ENCODE peak calls at places on chromosome 18, in seven cellular contexts. One of them, this sample, is unnamed.

GRCh38 chr18:2448565-2449151 is 122.6 kb downstream of the METTL4 start:
- DNase-seq in fibroblast of lung: no peak
- DNase-seq in KG1: no peak
- DNase-seq in NCI-H1694: no peak
- DNase-seq in putamen: no peak
- DNase-seq in SK-N-DZ: no peak
- DNase-seq in neural crest cell: no peak
- DNase-seq in this sample: no peak

GRCh38 chr18:29164020-29164706 is 987.2 kb upstream of the CDH2 start:
- DNase-seq in fibroblast of lung: peak; percentile 93
- DNase-seq in KG1: no peak
- DNase-seq in NCI-H1694: no peak
- DNase-seq in putamen: peak; percentile 58
- DNase-seq in SK-N-DZ: no peak
- DNase-seq in neural crest cell: no peak
- DNase-seq in this sample: no peak

GRCh38 chr18:36496022-36496421 is 198.5 kb downstream of the FHOD3 start:
- DNase-seq in fibroblast of lung: no peak
- DNase-seq in KG1: no peak
- DNase-seq in NCI-H1694: no peak
- DNase-seq in putamen: no peak
- DNase-seq in SK-N-DZ: no peak
- DNase-seq in neural crest cell: no peak
- DNase-seq in this sample: peak; percentile 13

GRCh38 chr18:70419526-70419925 is 130.7 kb downstream of the SOCS6 start:
- DNase-seq in fibroblast of lung: peak; percentile 76
- DNase-seq in KG1: no peak
- DNase-seq in NCI-H1694: no peak
- DNase-seq in putamen: no peak
- DNase-seq in SK-N-DZ: no peak
- DNase-seq in neural crest cell: no peak
- DNase-seq in this sample: peak; percentile 88

GRCh38 chr18:3995476-3996102 is 459.5 kb downstream of the DLGAP1 start:
- DNase-seq in fibroblast of lung: peak; percentile 83
- DNase-seq in KG1: peak; percentile 41
- DNase-seq in NCI-H1694: peak; percentile 79
- DNase-seq in putamen: peak; percentile 29
- DNase-seq in SK-N-DZ: peak; percentile 69
- DNase-seq in neural crest cell: peak; percentile 60
- DNase-seq in this sample: peak; percentile 78

GRCh38 chr18:9802774-9803697 is 82.7 kb upstream of the TXNDC2 start:
- DNase-seq in fibroblast of lung: peak; percentile 48
- DNase-seq in KG1: no peak
- DNase-seq in NCI-H1694: no peak
- DNase-seq in putamen: no peak
- DNase-seq in SK-N-DZ: no peak
- DNase-seq in neural crest cell: no peak
- DNase-seq in this sample: no peak

GRCh38 chr18:23958036-23958435 is 56.5 kb upstream of the TTC39C start:
- DNase-seq in fibroblast of lung: peak; percentile 37
- DNase-seq in KG1: no peak
- DNase-seq in NCI-H1694: no peak
- DNase-seq in putamen: peak; percentile 55
- DNase-seq in SK-N-DZ: no peak
- DNase-seq in neural crest cell: no peak
- DNase-seq in this sample: peak; percentile 51

GRCh38 chr18:52322307-52322706 is 17.7 kb upstream of the DCC start:
- DNase-seq in fibroblast of lung: no peak
- DNase-seq in KG1: no peak
- DNase-seq in NCI-H1694: no peak
- DNase-seq in putamen: no peak
- DNase-seq in SK-N-DZ: no peak
- DNase-seq in neural crest cell: no peak
- DNase-seq in this sample: no peak

GRCh38 chr18:75207298-75208054 is 1.5 kb downstream of the PTGR3 start:
- DNase-seq in fibroblast of lung: peak; percentile 72
- DNase-seq in KG1: no peak
- DNase-seq in NCI-H1694: no peak
- DNase-seq in putamen: no peak
- DNase-seq in SK-N-DZ: no peak
- DNase-seq in neural crest cell: no peak
- DNase-seq in this sample: no peak

GRCh38 chr18:50632895-50633515 is 73.1 kb downstream of the MAPK4 start:
- DNase-seq in fibroblast of lung: no peak
- DNase-seq in KG1: no peak
- DNase-seq in NCI-H1694: no peak
- DNase-seq in putamen: no peak
- DNase-seq in SK-N-DZ: no peak
- DNase-seq in neural crest cell: no peak
- DNase-seq in this sample: no peak

GRCh38 chr18:62537946-62538345 is 15.1 kb downstream of the ZCCHC2 start:
- DNase-seq in fibroblast of lung: no peak
- DNase-seq in KG1: no peak
- DNase-seq in NCI-H1694: no peak
- DNase-seq in putamen: no peak
- DNase-seq in SK-N-DZ: no peak
- DNase-seq in neural crest cell: no peak
- DNase-seq in this sample: no peak

GRCh38 chr18:49175476-49175875 is 224.7 kb upstream of the SMAD7 start:
- DNase-seq in fibroblast of lung: no peak
- DNase-seq in KG1: no peak
- DNase-seq in NCI-H1694: no peak
- DNase-seq in putamen: no peak
- DNase-seq in SK-N-DZ: no peak
- DNase-seq in neural crest cell: no peak
- DNase-seq in this sample: no peak

GRCh38 chr18:56028514-56028913 is 440.5 kb upstream of the TCF4 start:
- DNase-seq in fibroblast of lung: no peak
- DNase-seq in KG1: no peak
- DNase-seq in NCI-H1694: no peak
- DNase-seq in putamen: no peak
- DNase-seq in SK-N-DZ: no peak
- DNase-seq in neural crest cell: no peak
- DNase-seq in this sample: no peak

GRCh38 chr18:45049548-45050307 is 369.0 kb downstream of the SETBP1 start:
- DNase-seq in fibroblast of lung: peak; percentile 45
- DNase-seq in KG1: no peak
- DNase-seq in NCI-H1694: no peak
- DNase-seq in putamen: no peak
- DNase-seq in SK-N-DZ: no peak
- DNase-seq in neural crest cell: no peak
- DNase-seq in this sample: no peak

GRCh38 chr18:7590800-7591560 is 23.9 kb downstream of the PTPRM start:
- DNase-seq in fibroblast of lung: no peak
- DNase-seq in KG1: no peak
- DNase-seq in NCI-H1694: no peak
- DNase-seq in putamen: no peak
- DNase-seq in SK-N-DZ: no peak
- DNase-seq in neural crest cell: no peak
- DNase-seq in this sample: no peak

GRCh38 chr18:9827856-9828793 is 57.6 kb upstream of the TXNDC2 start:
- DNase-seq in fibroblast of lung: peak; percentile 99
- DNase-seq in KG1: peak; percentile 64
- DNase-seq in NCI-H1694: no peak
- DNase-seq in putamen: peak; percentile 34
- DNase-seq in SK-N-DZ: no peak
- DNase-seq in neural crest cell: no peak
- DNase-seq in this sample: peak; percentile 99

GRCh38 chr18:50193796-50194622 is 938 bp downstream of the MYO5B start:
- DNase-seq in fibroblast of lung: no peak
- DNase-seq in KG1: no peak
- DNase-seq in NCI-H1694: no peak
- DNase-seq in putamen: no peak
- DNase-seq in SK-N-DZ: no peak
- DNase-seq in neural crest cell: no peak
- DNase-seq in this sample: peak; percentile 43

GRCh38 chr18:39962546-39962945 is 1992.5 kb upstream of the PIK3C3 start:
- DNase-seq in fibroblast of lung: no peak
- DNase-seq in KG1: no peak
- DNase-seq in NCI-H1694: no peak
- DNase-seq in putamen: no peak
- DNase-seq in SK-N-DZ: no peak
- DNase-seq in neural crest cell: no peak
- DNase-seq in this sample: no peak

GRCh38 chr18:26710460-26711096 is 154.9 kb downstream of the AQP4 start:
- DNase-seq in fibroblast of lung: no peak
- DNase-seq in KG1: no peak
- DNase-seq in NCI-H1694: no peak
- DNase-seq in putamen: no peak
- DNase-seq in SK-N-DZ: no peak
- DNase-seq in neural crest cell: no peak
- DNase-seq in this sample: peak; percentile 8

GRCh38 chr18:40179647-40180175 is 1775.3 kb upstream of the PIK3C3 start:
- DNase-seq in fibroblast of lung: peak; percentile 50
- DNase-seq in KG1: no peak
- DNase-seq in NCI-H1694: no peak
- DNase-seq in putamen: no peak
- DNase-seq in SK-N-DZ: no peak
- DNase-seq in neural crest cell: peak; percentile 5
- DNase-seq in this sample: no peak

GRCh38 chr18:79552696-79553095 is 126.9 kb upstream of the CTDP1 start:
- DNase-seq in fibroblast of lung: no peak
- DNase-seq in KG1: no peak
- DNase-seq in NCI-H1694: no peak
- DNase-seq in putamen: no peak
- DNase-seq in SK-N-DZ: no peak
- DNase-seq in neural crest cell: no peak
- DNase-seq in this sample: no peak

GRCh38 chr18:2425426-2426317 is 145.6 kb downstream of the METTL4 start:
- DNase-seq in fibroblast of lung: peak; percentile 2
- DNase-seq in KG1: no peak
- DNase-seq in NCI-H1694: no peak
- DNase-seq in putamen: no peak
- DNase-seq in SK-N-DZ: no peak
- DNase-seq in neural crest cell: no peak
- DNase-seq in this sample: no peak

GRCh38 chr18:51721388-51721787 is 523.9 kb upstream of the MEX3C start:
- DNase-seq in fibroblast of lung: no peak
- DNase-seq in KG1: no peak
- DNase-seq in NCI-H1694: no peak
- DNase-seq in putamen: no peak
- DNase-seq in SK-N-DZ: no peak
- DNase-seq in neural crest cell: no peak
- DNase-seq in this sample: no peak

GRCh38 chr18:76518543-76519155 is 23.6 kb upstream of the ZNF516 start:
- DNase-seq in fibroblast of lung: peak; percentile 55
- DNase-seq in KG1: no peak
- DNase-seq in NCI-H1694: no peak
- DNase-seq in putamen: peak; percentile 18
- DNase-seq in SK-N-DZ: peak; percentile 38
- DNase-seq in neural crest cell: peak; percentile 49
- DNase-seq in this sample: peak; percentile 65

GRCh38 chr18:79368681-79369080 is 27.0 kb upstream of the NFATC1 start:
- DNase-seq in fibroblast of lung: no peak
- DNase-seq in KG1: peak; percentile 50
- DNase-seq in NCI-H1694: no peak
- DNase-seq in putamen: no peak
- DNase-seq in SK-N-DZ: no peak
- DNase-seq in neural crest cell: no peak
- DNase-seq in this sample: no peak

GRCh38 chr18:59279193-59279592 is 5.9 kb upstream of the RAX start:
- DNase-seq in fibroblast of lung: no peak
- DNase-seq in KG1: no peak
- DNase-seq in NCI-H1694: no peak
- DNase-seq in putamen: no peak
- DNase-seq in SK-N-DZ: no peak
- DNase-seq in neural crest cell: no peak
- DNase-seq in this sample: peak; percentile 18

GRCh38 chr18:65435529-65435928 is 315.3 kb upstream of the CDH7 start:
- DNase-seq in fibroblast of lung: no peak
- DNase-seq in KG1: no peak
- DNase-seq in NCI-H1694: no peak
- DNase-seq in putamen: no peak
- DNase-seq in SK-N-DZ: peak; percentile 57
- DNase-seq in neural crest cell: no peak
- DNase-seq in this sample: no peak

GRCh38 chr18:45935591-45936335 is 31.4 kb downstream of the EPG5 start:
- DNase-seq in fibroblast of lung: peak; percentile 23
- DNase-seq in KG1: no peak
- DNase-seq in NCI-H1694: no peak
- DNase-seq in putamen: no peak
- DNase-seq in SK-N-DZ: no peak
- DNase-seq in neural crest cell: no peak
- DNase-seq in this sample: peak; percentile 65

GRCh38 chr18:9049495-9049809 is 53.0 kb upstream of the NDUFV2 start:
- DNase-seq in fibroblast of lung: no peak
- DNase-seq in KG1: no peak
- DNase-seq in NCI-H1694: no peak
- DNase-seq in putamen: no peak
- DNase-seq in SK-N-DZ: no peak
- DNase-seq in neural crest cell: no peak
- DNase-seq in this sample: no peak

GRCh38 chr18:5058768-5059539 is 138.1 kb downstream of the AKAIN1 start:
- DNase-seq in fibroblast of lung: no peak
- DNase-seq in KG1: no peak
- DNase-seq in NCI-H1694: no peak
- DNase-seq in putamen: no peak
- DNase-seq in SK-N-DZ: peak; percentile 65
- DNase-seq in neural crest cell: no peak
- DNase-seq in this sample: no peak

GRCh38 chr18:55233850-55234249 is 274.6 kb upstream of the CCDC68 start:
- DNase-seq in fibroblast of lung: no peak
- DNase-seq in KG1: no peak
- DNase-seq in NCI-H1694: no peak
- DNase-seq in putamen: no peak
- DNase-seq in SK-N-DZ: no peak
- DNase-seq in neural crest cell: no peak
- DNase-seq in this sample: no peak

GRCh38 chr18:10391506-10391905 is 62.9 kb upstream of the APCDD1 start:
- DNase-seq in fibroblast of lung: no peak
- DNase-seq in KG1: no peak
- DNase-seq in NCI-H1694: no peak
- DNase-seq in putamen: no peak
- DNase-seq in SK-N-DZ: no peak
- DNase-seq in neural crest cell: no peak
- DNase-seq in this sample: no peak

GRCh38 chr18:59988098-59988706 is 88.4 kb downstream of the PMAIP1 start:
- DNase-seq in fibroblast of lung: peak; percentile 81
- DNase-seq in KG1: no peak
- DNase-seq in NCI-H1694: no peak
- DNase-seq in putamen: peak; percentile 60
- DNase-seq in SK-N-DZ: peak; percentile 32
- DNase-seq in neural crest cell: peak; percentile 48
- DNase-seq in this sample: peak; percentile 62

GRCh38 chr18:9838144-9838877 is 47.5 kb upstream of the TXNDC2 start:
- DNase-seq in fibroblast of lung: no peak
- DNase-seq in KG1: no peak
- DNase-seq in NCI-H1694: no peak
- DNase-seq in putamen: no peak
- DNase-seq in SK-N-DZ: no peak
- DNase-seq in neural crest cell: no peak
- DNase-seq in this sample: peak; percentile 12

GRCh38 chr18:33744032-33744697 is 166.1 kb downstream of the ASXL3 start:
- DNase-seq in fibroblast of lung: no peak
- DNase-seq in KG1: no peak
- DNase-seq in NCI-H1694: no peak
- DNase-seq in putamen: no peak
- DNase-seq in SK-N-DZ: no peak
- DNase-seq in neural crest cell: no peak
- DNase-seq in this sample: no peak

GRCh38 chr18:49025767-49026500 is 75.2 kb upstream of the SMAD7 start:
- DNase-seq in fibroblast of lung: no peak
- DNase-seq in KG1: no peak
- DNase-seq in NCI-H1694: no peak
- DNase-seq in putamen: no peak
- DNase-seq in SK-N-DZ: no peak
- DNase-seq in neural crest cell: no peak
- DNase-seq in this sample: no peak

GRCh38 chr18:55141318-55141717 is 182.1 kb upstream of the CCDC68 start:
- DNase-seq in fibroblast of lung: no peak
- DNase-seq in KG1: no peak
- DNase-seq in NCI-H1694: no peak
- DNase-seq in putamen: no peak
- DNase-seq in SK-N-DZ: no peak
- DNase-seq in neural crest cell: no peak
- DNase-seq in this sample: no peak

GRCh38 chr18:42047721-42048120 is 92.7 kb downstream of the PIK3C3 start:
- DNase-seq in fibroblast of lung: peak; percentile 35
- DNase-seq in KG1: no peak
- DNase-seq in NCI-H1694: no peak
- DNase-seq in putamen: no peak
- DNase-seq in SK-N-DZ: no peak
- DNase-seq in neural crest cell: no peak
- DNase-seq in this sample: peak; percentile 29